ENCODE peak calls at places on chromosomes 1 and 21, in five cellular contexts. One of them, this sample, is unnamed.
A peak's percentile ranks its signal among the peaks of the same experiment; 100 is the strongest.

GRCh38 chr1:27009601-27010197 is 3.0 kb downstream of the TENT5B start:
- DNase-seq in heart right ventricle: peak; percentile 31
- DNase-seq in OCI-LY7: no peak
- DNase-seq in adipocyte: peak; percentile 13
- DNase-seq in heart left ventricle: peak; percentile 51
- DNase-seq in this sample: no peak

GRCh38 chr1:6118415-6118814 is 61.7 kb downstream of the CHD5 start:
- DNase-seq in heart right ventricle: no peak
- DNase-seq in OCI-LY7: no peak
- DNase-seq in adipocyte: peak; percentile 40
- DNase-seq in heart left ventricle: no peak
- DNase-seq in this sample: no peak

GRCh38 chr1:175717610-175718195 is 25.7 kb downstream of the TNR start:
- DNase-seq in heart right ventricle: no peak
- DNase-seq in OCI-LY7: no peak
- DNase-seq in adipocyte: no peak
- DNase-seq in heart left ventricle: no peak
- DNase-seq in this sample: no peak

GRCh38 chr1:190578015-190578414 is 100.4 kb upstream of the BRINP3 start:
- DNase-seq in heart right ventricle: no peak
- DNase-seq in OCI-LY7: no peak
- DNase-seq in adipocyte: peak; percentile 74
- DNase-seq in heart left ventricle: no peak
- DNase-seq in this sample: no peak

GRCh38 chr1:162305969-162306368 is 70.7 kb downstream of the SPATA46 start:
- DNase-seq in heart right ventricle: no peak
- DNase-seq in OCI-LY7: no peak
- DNase-seq in adipocyte: no peak
- DNase-seq in heart left ventricle: no peak
- DNase-seq in this sample: peak; percentile 25

GRCh38 chr1:33181038-33181861 is 593 bp downstream of the TRIM62 start:
- DNase-seq in heart right ventricle: peak; percentile 51
- DNase-seq in OCI-LY7: no peak
- DNase-seq in adipocyte: peak; percentile 73
- DNase-seq in heart left ventricle: peak; percentile 55
- DNase-seq in this sample: peak; percentile 90

GRCh38 chr1:216818284-216818683 is 95.1 kb upstream of the ESRRG start:
- DNase-seq in heart right ventricle: no peak
- DNase-seq in OCI-LY7: no peak
- DNase-seq in adipocyte: no peak
- DNase-seq in heart left ventricle: peak; percentile 22
- DNase-seq in this sample: no peak

GRCh38 chr1:210072129-210072528 is 134.1 kb downstream of the SYT14 start:
- DNase-seq in heart right ventricle: no peak
- DNase-seq in OCI-LY7: no peak
- DNase-seq in adipocyte: peak; percentile 72
- DNase-seq in heart left ventricle: no peak
- DNase-seq in this sample: no peak

GRCh38 chr1:155219592-155220031 is 11.1 kb downstream of the MTX1 start:
- DNase-seq in heart right ventricle: no peak
- DNase-seq in OCI-LY7: peak; percentile 51
- DNase-seq in adipocyte: no peak
- DNase-seq in heart left ventricle: no peak
- DNase-seq in this sample: no peak

GRCh38 chr1:213979751-213980605 is 7.8 kb upstream of the PROX1 start:
- DNase-seq in heart right ventricle: no peak
- DNase-seq in OCI-LY7: no peak
- DNase-seq in adipocyte: no peak
- DNase-seq in heart left ventricle: no peak
- DNase-seq in this sample: no peak

GRCh38 chr1:77489910-77490309 is 192.5 kb downstream of the ZZZ3 start:
- DNase-seq in heart right ventricle: no peak
- DNase-seq in OCI-LY7: no peak
- DNase-seq in adipocyte: peak; percentile 25
- DNase-seq in heart left ventricle: no peak
- DNase-seq in this sample: no peak

GRCh38 chr1:240562111-240562590 is 49.8 kb downstream of the GREM2 start:
- DNase-seq in heart right ventricle: no peak
- DNase-seq in OCI-LY7: no peak
- DNase-seq in adipocyte: peak; percentile 32
- DNase-seq in heart left ventricle: no peak
- DNase-seq in this sample: peak; percentile 11

GRCh38 chr1:112507896-112508241 is 896 bp upstream of the WNT2B start:
- DNase-seq in heart right ventricle: no peak
- DNase-seq in OCI-LY7: peak; percentile 28
- DNase-seq in adipocyte: peak; percentile 47
- DNase-seq in heart left ventricle: no peak
- DNase-seq in this sample: peak; percentile 32

GRCh38 chr21:14740692-14741091 is 194.6 kb upstream of the SAMSN1 start:
- DNase-seq in heart right ventricle: no peak
- DNase-seq in OCI-LY7: no peak
- DNase-seq in adipocyte: no peak
- DNase-seq in heart left ventricle: no peak
- DNase-seq in this sample: no peak

GRCh38 chr1:91889717-91890459 is 3.9 kb upstream of the TGFBR3 start:
- DNase-seq in heart right ventricle: no peak
- DNase-seq in OCI-LY7: no peak
- DNase-seq in adipocyte: peak; percentile 28
- DNase-seq in heart left ventricle: no peak
- DNase-seq in this sample: no peak

GRCh38 chr1:18868801-18869424 is 9.5 kb upstream of the TAS1R2 start:
- DNase-seq in heart right ventricle: no peak
- DNase-seq in OCI-LY7: no peak
- DNase-seq in adipocyte: no peak
- DNase-seq in heart left ventricle: no peak
- DNase-seq in this sample: no peak

GRCh38 chr1:148383966-148384365 is 99.1 kb downstream of the PPIAL4G start:
- DNase-seq in heart right ventricle: no peak
- DNase-seq in OCI-LY7: no peak
- DNase-seq in adipocyte: no peak
- DNase-seq in heart left ventricle: no peak
- DNase-seq in this sample: no peak

GRCh38 chr1:117656202-117656641 is 50.4 kb downstream of the TENT5C start:
- DNase-seq in heart right ventricle: no peak
- DNase-seq in OCI-LY7: peak; percentile 80
- DNase-seq in adipocyte: no peak
- DNase-seq in heart left ventricle: no peak
- DNase-seq in this sample: no peak

GRCh38 chr1:179973198-179974114 is 18.8 kb downstream of the CEP350 start:
- DNase-seq in heart right ventricle: no peak
- DNase-seq in OCI-LY7: no peak
- DNase-seq in adipocyte: no peak
- DNase-seq in heart left ventricle: no peak
- DNase-seq in this sample: no peak

GRCh38 chr21:26050857-26051256 is 119.7 kb downstream of the APP start:
- DNase-seq in heart right ventricle: no peak
- DNase-seq in OCI-LY7: no peak
- DNase-seq in adipocyte: no peak
- DNase-seq in heart left ventricle: no peak
- DNase-seq in this sample: no peak

GRCh38 chr21:45420623-45421041 is 15.7 kb downstream of the COL18A1 start:
- DNase-seq in heart right ventricle: peak; percentile 48
- DNase-seq in OCI-LY7: no peak
- DNase-seq in adipocyte: no peak
- DNase-seq in heart left ventricle: peak; percentile 49
- DNase-seq in this sample: no peak

GRCh38 chr1:39387452-39387851 is 104.0 kb upstream of the BMP8A start:
- DNase-seq in heart right ventricle: no peak
- DNase-seq in OCI-LY7: no peak
- DNase-seq in adipocyte: peak; percentile 84
- DNase-seq in heart left ventricle: no peak
- DNase-seq in this sample: peak; percentile 43

GRCh38 chr1:17075470-17076255 is 21.8 kb upstream of the SDHB start:
- DNase-seq in heart right ventricle: no peak
- DNase-seq in OCI-LY7: peak; percentile 35
- DNase-seq in adipocyte: peak; percentile 7
- DNase-seq in heart left ventricle: no peak
- DNase-seq in this sample: no peak

GRCh38 chr1:43450251-43451070 is 3.3 kb downstream of the HYI start:
- DNase-seq in heart right ventricle: no peak
- DNase-seq in OCI-LY7: no peak
- DNase-seq in adipocyte: no peak
- DNase-seq in heart left ventricle: no peak
- DNase-seq in this sample: no peak

GRCh38 chr1:209643295-209644020 is 8.8 kb downstream of the LAMB3 start:
- DNase-seq in heart right ventricle: peak; percentile 71
- DNase-seq in OCI-LY7: no peak
- DNase-seq in adipocyte: no peak
- DNase-seq in heart left ventricle: peak; percentile 80
- DNase-seq in this sample: no peak

GRCh38 chr1:20626098-20626427 is 7.2 kb upstream of the PINK1 start:
- DNase-seq in heart right ventricle: no peak
- DNase-seq in OCI-LY7: no peak
- DNase-seq in adipocyte: no peak
- DNase-seq in heart left ventricle: no peak
- DNase-seq in this sample: no peak
- H3K4me3 ChIP-seq in heart right ventricle: no peak overlapping the region
- H3K4me3 ChIP-seq in OCI-LY7: no peak overlapping the region
- H3K4me3 ChIP-seq in adipocyte: no peak overlapping the region
- H3K4me3 ChIP-seq in heart left ventricle: no peak overlapping the region
- H3K4me3 ChIP-seq in this sample: no peak overlapping the region

GRCh38 chr1:206556748-206557635 is 49.7 kb downstream of the RASSF5 start:
- DNase-seq in heart right ventricle: peak; percentile 83
- DNase-seq in OCI-LY7: peak; percentile 88
- DNase-seq in adipocyte: peak; percentile 73
- DNase-seq in heart left ventricle: peak; percentile 86
- DNase-seq in this sample: peak; percentile 73
- H3K4me1 ChIP-seq in heart right ventricle: peaks cover 49% of the 10 kb centered on the region
- H3K4me1 ChIP-seq in OCI-LY7: peaks cover 57% of the 10 kb centered on the region
- H3K4me1 ChIP-seq in adipocyte: peaks cover 23% of the 10 kb centered on the region
- H3K4me1 ChIP-seq in heart left ventricle: peaks cover 52% of the 10 kb centered on the region
- H3K4me1 ChIP-seq in this sample: peaks cover 22% of the 10 kb centered on the region

GRCh38 chr21:44375686-44376320 is 22.4 kb downstream of the TRPM2 start:
- DNase-seq in heart right ventricle: no peak
- DNase-seq in OCI-LY7: no peak
- DNase-seq in adipocyte: no peak
- DNase-seq in heart left ventricle: peak; percentile 4
- DNase-seq in this sample: no peak
- H3K4me3 ChIP-seq in heart right ventricle: no peak overlapping the region
- H3K4me3 ChIP-seq in OCI-LY7: no peak overlapping the region
- H3K4me3 ChIP-seq in adipocyte: no peak overlapping the region
- H3K4me3 ChIP-seq in heart left ventricle: no peak overlapping the region
- H3K4me3 ChIP-seq in this sample: no peak overlapping the region

GRCh38 chr1:225449774-225450173 is 21.9 kb upstream of the LBR start:
- DNase-seq in heart right ventricle: no peak
- DNase-seq in OCI-LY7: no peak
- DNase-seq in adipocyte: no peak
- DNase-seq in heart left ventricle: no peak
- DNase-seq in this sample: no peak
- H3K4me1 ChIP-seq in heart right ventricle: peaks cover 63% of the 10 kb centered on the region
- H3K4me1 ChIP-seq in OCI-LY7: peaks cover 43% of the 10 kb centered on the region
- H3K4me1 ChIP-seq in adipocyte: peaks cover 31% of the 10 kb centered on the region
- H3K4me1 ChIP-seq in heart left ventricle: peaks cover 29% of the 10 kb centered on the region
- H3K4me1 ChIP-seq in this sample: peaks cover 15% of the 10 kb centered on the region

GRCh38 chr1:38068220-38068979 is 21.8 kb upstream of the POU3F1 start:
- DNase-seq in heart right ventricle: no peak
- DNase-seq in OCI-LY7: no peak
- DNase-seq in adipocyte: no peak
- DNase-seq in heart left ventricle: no peak
- DNase-seq in this sample: no peak
- H3K4me3 ChIP-seq in heart right ventricle: no peak overlapping the region
- H3K4me3 ChIP-seq in OCI-LY7: no peak overlapping the region
- H3K4me3 ChIP-seq in adipocyte: no peak overlapping the region
- H3K4me3 ChIP-seq in heart left ventricle: no peak overlapping the region
- H3K4me3 ChIP-seq in this sample: no peak overlapping the region

GRCh38 chr1:201648911-201649775 is 110.2 kb downstream of the NAV1 start:
- DNase-seq in heart right ventricle: no peak
- DNase-seq in OCI-LY7: no peak
- DNase-seq in adipocyte: peak; percentile 59
- DNase-seq in heart left ventricle: peak; percentile 23
- DNase-seq in this sample: no peak
- H3K4me1 ChIP-seq in heart right ventricle: peaks cover 83% of the 10 kb centered on the region
- H3K4me1 ChIP-seq in OCI-LY7: peaks cover 6% of the 10 kb centered on the region
- H3K4me1 ChIP-seq in adipocyte: peaks cover 49% of the 10 kb centered on the region
- H3K4me1 ChIP-seq in heart left ventricle: peaks cover 66% of the 10 kb centered on the region
- H3K4me1 ChIP-seq in this sample: no peaks in the 10 kb centered on the region

This sample was measured in SJCRH30.